ENCODE peak calls at places on chromosomes 2 and 18, in four cellular contexts. F, U, L and R are unnamed samples.

GRCh38 chr2:97868986-97869721 is 126.6 kb downstream of the TMEM131 start:
- DNase-seq in F (peak; percentile 71), L (peak; percentile 23), U (peak; percentile 83), R (no peak)

GRCh38 chr18:60740313-60740712 is 367.7 kb upstream of the MC4R start:
- DNase-seq in F (no peak), L (no peak), U (no peak), R (no peak)

GRCh38 chr18:38545071-38545470 is 979.5 kb upstream of the CELF4 start:
- DNase-seq in F (no peak), L (no peak), U (no peak), R (peak; percentile 5)

GRCh38 chr2:221895366-221896121 is 323.4 kb upstream of the EPHA4 start:
- DNase-seq in F (no peak), L (peak; percentile 18), U (no peak), R (no peak)

GRCh38 chr2:20378891-20379519 is 28.4 kb upstream of the PUM2 start:
- DNase-seq in U (peak; percentile 94), F (peak; percentile 72), L (peak; percentile 77), R (peak; percentile 58)

GRCh38 chr2:233546774-233547173 is 19.8 kb downstream of the USP40 start:
- DNase-seq in L (no peak), U (no peak), F (no peak), R (no peak)

GRCh38 chr2:37529830-37530452 is 141.5 kb downstream of the CDC42EP3 start:
- DNase-seq in F (no peak), U (no peak), L (no peak), R (no peak)

GRCh38 chr18:74745658-74746403 is 148.2 kb downstream of the ZNF407 start:
- DNase-seq in F (peak; percentile 65), U (peak; percentile 53), L (no peak), R (no peak)

GRCh38 chr2:69164379-69164778 is 151.4 kb downstream of the ANTXR1 start:
- DNase-seq in U (peak; percentile 60), L (no peak), F (no peak), R (peak; percentile 82)

GRCh38 chr2:240402566-240403295 is 32.7 kb upstream of the GPC1 start:
- DNase-seq in U (peak; percentile 2), L (no peak), F (no peak), R (no peak)

GRCh38 chr2:204265701-204266310 is 279.5 kb upstream of the PARD3B start:
- DNase-seq in L (no peak), F (no peak), U (no peak), R (no peak)

GRCh38 chr2:80299672-80300071 is 4.9 kb downstream of the LRRTM1 start:
- DNase-seq in U (no peak), L (no peak), F (no peak), R (no peak)

GRCh38 chr2:11582526-11583202 is 48.8 kb downstream of the GREB1 start:
- DNase-seq in F (peak; percentile 65), U (peak; percentile 69), L (peak; percentile 53), R (peak; percentile 68)

GRCh38 chr2:73301636-73302035 is 8.3 kb upstream of the EGR4 start:
- DNase-seq in L (no peak), F (no peak), U (no peak), R (no peak)

GRCh38 chr18:27315001-27315400 is 129.9 kb upstream of the CHST9 start:
- DNase-seq in F (no peak), L (no peak), U (no peak), R (no peak)

GRCh38 chr2:12617366-12617765 is 99.4 kb upstream of the TRIB2 start:
- DNase-seq in L (no peak), U (no peak), F (no peak), R (no peak)

GRCh38 chr18:73168171-73168570 is 300.4 kb upstream of the NETO1 start:
- DNase-seq in U (no peak), L (no peak), F (no peak), R (no peak)

GRCh38 chr2:192236136-192236535 is 41.4 kb upstream of the TMEFF2 start:
- DNase-seq in F (no peak), U (peak; percentile 13), L (no peak), R (no peak)